ENCODE peak calls at places on chromosomes 16 and 17, in seven cellular contexts. F is CD14-positive monocyte, T is colonic mucosa, M is dorsolateral prefrontal cortex, D is fibroblast of the aortic adventitia, V is nephron progenitor cell, E is heart right ventricle. P is an unnamed sample.

GRCh38 chr16:86511317-86512161 is 1.2 kb downstream of the FOXF1 start:
- DNase-seq in T (no peak), V (no peak), M (no peak), F (no peak), D (no peak), E (no peak), P (no peak)

GRCh38 chr17:6430769-6431168 is 4.2 kb downstream of the AIPL1 start:
- DNase-seq in M (no peak), V (no peak), T (no peak), F (no peak), E (no peak), D (no peak), P (no peak)

GRCh38 chr17:30323895-30324319 is 9.9 kb downstream of the TMIGD1 start:
- DNase-seq in M (no peak), V (no peak), D (peak), E (no peak), F (peak), T (peak), P (no peak)

GRCh38 chr16:35795361-35796029 is 2336.1 kb downstream of the TP53TG3F start:
- DNase-seq in T (no peak), V (no peak), D (no peak), M (no peak), E (peak), F (no peak), P (no peak)

GRCh38 chr17:72266099-72266852 is 145.5 kb downstream of the SOX9 start:
- DNase-seq in T (no peak), F (no peak), E (no peak), V (no peak), M (no peak), D (no peak), P (no peak)

GRCh38 chr17:80663783-80664206 is 119.2 kb downstream of the RPTOR start:
- DNase-seq in D (peak), M (no peak), V (no peak), F (no peak), T (no peak), E (no peak), P (no peak)

GRCh38 chr17:39852239-39852638 is 11.9 kb downstream of the IKZF3 start:
- DNase-seq in E (no peak), M (no peak), F (no peak), T (no peak), D (no peak), V (no peak), P (no peak)

GRCh38 chr17:82936768-82937171 is 96.9 kb upstream of the ZNF750 start:
- DNase-seq in M (no peak), F (no peak), T (no peak), E (no peak), D (no peak), V (no peak), P (peak)

GRCh38 chr17:66491213-66491612 is 188.8 kb downstream of the PRKCA start:
- DNase-seq in F (no peak), D (no peak), M (no peak), T (no peak), E (no peak), V (no peak), P (no peak)

GRCh38 chr17:14871921-14872320 is 393.2 kb downstream of the PMP22 start:
- DNase-seq in T (no peak), V (no peak), E (no peak), F (no peak), D (peak), M (no peak), P (no peak)

GRCh38 chr16:83806036-83806435 is 1.7 kb upstream of the HSBP1 start:
- DNase-seq in F (no peak), T (no peak), M (no peak), E (no peak), D (no peak), V (no peak), P (no peak)

GRCh38 chr16:81445143-81445922 is 725 bp downstream of the CMIP start:
- DNase-seq in D (no peak), E (no peak), V (peak), F (no peak), M (no peak), T (no peak), P (no peak)

GRCh38 chr17:50495918-50496317 is 12.3 kb upstream of the MYCBPAP start:
- DNase-seq in T (no peak), V (no peak), M (no peak), F (no peak), E (no peak), D (peak), P (no peak)

GRCh38 chr17:1639549-1639948 is 6.0 kb downstream of the SCARF1 start:
- DNase-seq in M (peak), T (no peak), F (no peak), D (no peak), V (peak), E (no peak), P (no peak)

GRCh38 chr16:676565-677297 is 1.3 kb downstream of the RHBDL1 start:
- DNase-seq in F (no peak), D (no peak), M (no peak), T (peak), E (no peak), V (no peak), P (no peak)

GRCh38 chr16:28585674-28586073 is 11.2 kb downstream of the SULT1A2 start:
- DNase-seq in F (no peak), V (no peak), E (no peak), D (no peak), T (peak), M (no peak), P (no peak)

GRCh38 chr17:27239046-27239445 is 54.9 kb upstream of the WSB1 start:
- DNase-seq in E (no peak), T (no peak), F (no peak), V (no peak), D (no peak), M (no peak), P (no peak)

GRCh38 chr17:28950752-28951427 is 428 bp downstream of the PHF12 start:
- DNase-seq in F (no peak), V (no peak), M (no peak), E (no peak), T (peak), D (no peak), P (no peak)

GRCh38 chr17:34252138-34252889 is 2.8 kb upstream of the CCL2 start:
- DNase-seq in F (peak), T (peak), M (peak), V (no peak), E (peak), D (peak), P (peak)

GRCh38 chr16:85055503-85056210 is 28.1 kb downstream of the KIAA0513 start:
- DNase-seq in M (no peak), E (no peak), V (no peak), F (peak), D (peak), T (peak), P (peak)

GRCh38 chr16:82867425-82867824 is 240.7 kb downstream of the CDH13 start:
- DNase-seq in V (no peak), T (no peak), E (no peak), F (no peak), M (no peak), D (peak), P (no peak)

GRCh38 chr16:54425681-54426549 is 139.3 kb upstream of the IRX3 start:
- DNase-seq in D (no peak), T (no peak), M (no peak), E (no peak), V (no peak), F (no peak), P (no peak)

GRCh38 chr16:1309888-1310831 is 724 bp downstream of the UBE2I start:
- DNase-seq in E (peak), D (peak), T (peak), V (no peak), F (no peak), M (no peak), P (peak)

GRCh38 chr17:40399185-40399584 is 18.5 kb downstream of the TOP2A start:
- DNase-seq in E (no peak), V (no peak), D (peak), T (no peak), M (no peak), F (no peak), P (no peak)

GRCh38 chr17:69908599-69909368 is 166.2 kb upstream of the KCNJ16 start:
- DNase-seq in V (no peak), T (no peak), M (no peak), E (no peak), D (peak), F (no peak), P (no peak)

GRCh38 chr17:62630365-62631085 is 3.1 kb downstream of the MRC2 start:
- DNase-seq in D (no peak), M (no peak), V (no peak), T (no peak), E (no peak), F (no peak), P (no peak)

GRCh38 chr16:11835891-11836652 is 15.3 kb downstream of the RSL1D1 start:
- DNase-seq in T (no peak), M (no peak), V (peak), E (no peak), D (peak), F (no peak), P (no peak)

GRCh38 chr17:70503449-70503848 is 334.1 kb downstream of the KCNJ2 start:
- DNase-seq in D (no peak), M (no peak), V (no peak), F (no peak), E (no peak), T (no peak), P (no peak)

GRCh38 chr17:39579318-39580081 is 28.2 kb downstream of the NEUROD2 start:
- DNase-seq in M (no peak), E (peak), D (no peak), F (no peak), V (peak), T (no peak), P (no peak)

GRCh38 chr17:75689441-75689873 is 22.3 kb downstream of the SAP30BP start:
- DNase-seq in T (no peak), E (no peak), M (no peak), V (no peak), F (no peak), D (no peak), P (no peak)

GRCh38 chr17:16353702-16354174 is 469 bp upstream of the CENPV start:
- DNase-seq in M (no peak), E (no peak), T (no peak), V (no peak), F (no peak), D (no peak), P (no peak)
- TF ChIP-seq CTCF in M (no peak), E (no peak), T (no peak), V (no peak), F (peak), D (no peak), P (no peak)

GRCh38 chr16:26952411-26952810 is 114.3 kb upstream of the C16orf82 start:
- DNase-seq in F (no peak), V (no peak), M (no peak), T (no peak), E (no peak), D (no peak), P (no peak)
- TF ChIP-seq CTCF in F (no peak), V (no peak), M (no peak), T (no peak), E (no peak), D (no peak), P (no peak)

DNA sequence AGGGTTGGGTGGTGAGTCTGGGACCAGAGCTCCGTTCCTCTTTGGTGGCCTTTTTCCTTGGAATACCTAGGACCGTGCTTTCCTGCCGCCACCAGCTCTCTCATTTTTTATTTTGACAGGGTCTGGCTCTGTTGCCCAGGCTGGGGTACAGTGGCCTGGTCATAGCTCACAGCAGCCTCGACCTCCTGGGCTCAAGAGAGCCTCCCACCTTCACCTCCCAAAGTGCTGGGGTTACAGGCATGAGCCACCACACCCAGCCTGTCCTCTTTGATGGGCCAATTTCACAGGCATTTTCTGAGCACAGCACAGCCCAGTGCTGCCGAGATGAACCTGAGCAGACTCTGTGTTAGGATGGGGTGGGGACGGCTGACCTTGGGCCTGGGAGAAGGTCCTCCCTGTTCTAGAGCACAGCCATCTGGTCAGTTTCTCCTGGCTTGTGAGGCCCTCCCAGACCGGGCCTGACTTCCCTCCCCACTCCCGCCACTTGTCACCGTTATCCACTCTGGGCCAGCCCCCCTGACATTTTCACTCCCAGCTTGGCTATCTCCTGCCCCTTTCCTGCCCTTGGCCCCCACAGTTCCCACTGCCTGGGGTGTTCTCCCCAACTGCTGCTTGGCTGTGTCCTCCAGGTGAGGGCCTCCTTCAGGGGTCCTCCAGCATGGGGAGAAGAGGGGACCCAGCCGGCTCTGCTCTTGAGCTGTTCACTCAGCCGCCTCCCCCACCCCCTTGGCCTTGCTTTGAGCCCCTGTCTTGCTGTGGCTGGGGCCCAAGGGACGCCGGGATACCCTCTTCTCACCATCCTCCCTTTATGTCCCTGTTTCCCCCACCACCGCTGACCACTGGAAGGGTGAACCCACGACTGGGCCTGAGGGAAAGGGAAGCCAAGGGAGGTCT is 5.0 kb downstream of the ADCY7 start:
- DNase-seq in V (no peak), T (no peak), M (no peak), D (no peak), F (no peak), E (no peak), P (no peak)
- TF ChIP-seq CTCF in V (no peak), T (no peak), M (no peak), D (no peak), F (no peak), E (no peak), P (no peak)

DNA sequence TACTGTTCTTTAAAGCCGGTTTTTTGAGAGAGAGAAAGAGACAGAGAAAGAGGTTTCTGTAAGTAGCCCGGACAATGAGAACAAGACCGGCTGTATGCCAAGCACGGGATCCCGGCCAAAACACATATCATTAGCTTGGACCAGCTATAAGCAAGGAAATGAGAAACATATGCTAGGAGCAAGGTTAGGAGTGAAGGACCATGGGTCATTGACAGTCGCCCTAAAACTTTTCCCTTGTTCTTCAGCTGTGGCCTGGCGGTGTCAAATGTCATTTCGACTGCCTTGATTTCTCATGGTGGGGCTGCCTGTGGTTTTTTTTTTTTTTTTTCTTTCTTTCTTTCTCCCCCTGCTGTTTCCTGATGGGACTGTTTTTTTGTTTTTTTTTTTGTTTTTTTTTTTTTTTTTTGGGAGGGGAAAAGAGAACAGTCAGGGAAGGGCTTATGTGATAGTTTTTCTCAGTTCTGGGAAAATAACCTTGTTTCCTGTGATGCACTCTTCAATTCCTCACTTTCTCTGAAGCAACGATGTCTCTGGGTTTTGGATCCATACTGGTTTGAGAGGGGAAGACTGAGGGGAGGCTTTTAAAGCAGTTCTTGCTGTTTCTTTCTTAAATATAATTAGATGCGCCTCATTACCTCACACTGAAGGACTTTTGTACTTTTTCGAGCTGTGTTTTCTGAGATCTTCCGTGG is 124.8 kb upstream of the ZFHX3 start:
- DNase-seq in F (no peak), V (peak), M (no peak), T (peak), D (peak), E (peak), P (peak)
- TF ChIP-seq CTCF in F (no peak), V (peak), M (peak), T (peak), D (peak), E (peak), P (peak)

GRCh38 chr17:58235821-58236220 is 2.6 kb upstream of the LPO start:
- DNase-seq in E (no peak), V (no peak), T (no peak), F (no peak), M (no peak), D (no peak), P (no peak)

GRCh38 chr17:58229881-58230280 is 8.5 kb upstream of the LPO start:
- DNase-seq in M (no peak), D (no peak), F (no peak), E (no peak), V (no peak), T (no peak), P (no peak)

GRCh38 chr17:58233547-58233946 is 4.8 kb upstream of the LPO start:
- DNase-seq in V (no peak), T (no peak), E (no peak), F (no peak), D (no peak), M (no peak), P (no peak)

GRCh38 chr17:58231644-58232043 is 6.7 kb upstream of the LPO start:
- DNase-seq in T (no peak), V (no peak), D (peak), E (no peak), M (no peak), F (no peak), P (no peak)

DNA sequence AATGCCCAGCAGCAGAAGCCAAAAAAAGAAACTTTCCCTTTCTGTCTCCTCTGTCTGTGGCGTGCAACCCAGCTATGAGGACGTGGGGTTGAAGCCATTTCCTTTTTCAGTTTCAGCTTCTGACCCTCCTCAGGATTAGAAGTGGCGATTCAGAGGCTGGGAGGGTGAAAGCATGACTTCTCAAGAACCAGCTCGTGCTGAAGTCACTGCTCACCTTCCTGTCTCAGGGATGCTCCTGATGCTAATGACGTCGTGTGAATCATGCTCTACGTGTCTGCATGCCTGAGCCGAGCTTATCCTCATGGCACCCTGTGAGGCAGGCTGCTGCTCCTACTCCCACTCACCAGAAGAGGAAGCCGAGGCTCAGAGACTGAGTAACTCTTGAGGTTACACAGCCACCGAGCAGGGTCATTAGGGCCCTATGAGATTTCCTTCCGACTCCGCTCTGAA is 5.7 kb upstream of the LPO start:
- DNase-seq in E (no peak), V (no peak), T (no peak), D (peak), F (peak), M (peak), P (no peak)
- TF ChIP-seq CTCF in E (no peak), V (no peak), T (no peak), D (no peak), F (no peak), M (no peak), P (no peak)

DNA sequence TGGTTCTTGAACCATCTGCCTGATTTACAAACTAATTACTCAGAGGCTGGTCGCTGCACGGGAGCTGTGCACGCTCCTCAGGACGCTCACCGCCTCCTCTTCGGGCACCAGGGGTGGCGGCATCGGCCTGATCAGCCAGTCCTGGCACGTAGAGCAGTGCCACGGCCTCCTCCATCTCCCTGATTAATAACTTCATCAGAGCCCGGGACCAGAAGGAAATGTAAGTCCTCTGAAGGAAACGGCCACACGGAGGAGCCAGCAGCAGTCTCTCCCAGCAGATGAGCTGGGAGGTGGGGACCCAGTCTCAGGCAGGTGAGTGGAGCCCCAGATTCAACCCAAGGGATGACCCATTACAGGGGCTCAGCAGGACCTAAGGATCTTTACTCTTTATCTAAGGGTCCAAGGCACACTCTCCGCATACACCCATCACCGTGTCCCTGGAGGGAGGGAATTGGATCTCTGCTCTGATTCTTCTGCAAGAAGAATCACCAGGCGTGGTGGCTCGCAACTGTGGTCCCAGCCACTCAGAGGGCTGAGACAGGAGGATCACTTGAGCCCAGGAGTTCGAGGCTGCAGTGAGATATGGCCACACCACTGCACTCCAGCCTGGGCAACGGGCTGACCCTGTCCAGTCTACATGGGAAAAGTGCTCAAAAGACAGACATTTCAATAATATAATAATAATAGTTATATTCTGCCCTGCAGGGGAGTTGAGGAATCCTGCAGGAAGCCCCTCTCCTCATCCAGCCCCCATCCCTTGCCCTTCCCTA is 366.5 kb downstream of the SEC14L1 start:
- DNase-seq in V (no peak), M (no peak), T (no peak), D (no peak), F (peak), E (no peak), P (no peak)
- TF ChIP-seq CTCF in V (no peak), M (no peak), T (no peak), D (no peak), F (no peak), E (no peak), P (no peak)

GRCh38 chr16:49608801-49609200 is 235.2 kb downstream of the C16orf78 start:
- DNase-seq in F (no peak), D (peak), E (peak), T (no peak), V (no peak), M (no peak), P (no peak)
- TF ChIP-seq CTCF in F (no peak), D (peak), E (peak), T (no peak), V (peak), M (peak), P (peak)